ENCODE peak calls at places on chromosomes 13 and 19, in nine cellular contexts. J is breast epithelium; Y is HFFc6; C is neural progenitor cell; O is fibroblast of gingiva; G is hepatic stellate cell; R is stimulated activated CD4-positive, alpha-beta T cell treated with anti-CD3 and anti-CD28 coated beads, Interleukin-2, amount 100 ng/mL, for 24 hours; Z is NCI-H1105; M is HS-27A. V is an unnamed sample.

GRCh38 chr19:16441661-16442071 is 30.1 kb downstream of the EPS15L1 start:
- DNase-seq in O (no peak), Z (no peak), R (peak), C (peak), M (no peak), J (no peak), Y (no peak), G (no peak), V (no peak)

GRCh38 chr13:26128676-26129075 is 76.9 kb upstream of the SHISA2 start:
- DNase-seq in Z (no peak), G (no peak), J (no peak), M (no peak), R (no peak), Y (no peak), O (no peak), C (no peak), V (no peak)

GRCh38 chr19:50772408-50773311 is 2.4 kb downstream of the GPR32 start:
- DNase-seq in R (no peak), M (no peak), Y (no peak), C (no peak), Z (no peak), J (no peak), O (no peak), G (no peak), V (no peak)

GRCh38 chr19:18280247-18281081 is 958 bp downstream of the JUND start:
- DNase-seq in C (peak), G (peak), M (no peak), R (peak), O (peak), Y (peak), J (peak), Z (peak), V (peak)

GRCh38 chr19:1082928-1083816 is 12.0 kb downstream of the POLR2E start:
- DNase-seq in Y (no peak), O (no peak), M (no peak), G (no peak), R (no peak), C (no peak), J (no peak), Z (no peak), V (no peak)

GRCh38 chr13:96822900-96823299 is 171.4 kb downstream of the OXGR1 start:
- DNase-seq in J (no peak), R (no peak), Y (no peak), G (peak), M (no peak), O (peak), C (peak), Z (no peak), V (no peak)

GRCh38 chr13:102347490-102347889 is 54.4 kb downstream of the FGF14 start:
- DNase-seq in O (no peak), C (no peak), Z (no peak), Y (no peak), R (no peak), G (no peak), M (no peak), J (no peak), V (no peak)

GRCh38 chr13:79936368-79937136 is 404.4 kb downstream of the SPRY2 start:
- DNase-seq in Z (no peak), O (peak), R (no peak), J (peak), M (peak), C (no peak), Y (peak), G (peak), V (no peak)

GRCh38 chr19:45469835-45470146 is 2.0 kb downstream of the FOSB start:
- DNase-seq in M (no peak), Y (no peak), J (no peak), R (peak), G (no peak), Z (peak), O (no peak), C (no peak), V (peak)

GRCh38 chr13:26019241-26019640 is 32.6 kb downstream of the SHISA2 start:
- DNase-seq in R (no peak), J (no peak), O (no peak), Z (no peak), Y (no peak), G (no peak), C (no peak), M (no peak), V (no peak)

GRCh38 chr13:25882732-25883357 is 169.0 kb downstream of the SHISA2 start:
- DNase-seq in M (no peak), O (no peak), Z (no peak), G (no peak), R (no peak), Y (no peak), C (peak), J (no peak), V (peak)

GRCh38 chr13:99357149-99357596 is 50.0 kb upstream of the GPR183 start:
- DNase-seq in C (no peak), O (peak), Y (peak), G (peak), R (peak), Z (no peak), J (no peak), M (no peak), V (no peak)

GRCh38 chr19:55253842-55254624 is 4.8 kb downstream of the PPP6R1 start:
- DNase-seq in Z (no peak), C (no peak), Y (no peak), J (no peak), G (no peak), M (no peak), O (no peak), R (peak), V (peak)

GRCh38 chr19:2477141-2477710 is 1.3 kb downstream of the GADD45B start:
- DNase-seq in O (no peak), Z (no peak), R (peak), M (no peak), J (no peak), G (no peak), Y (peak), C (peak), V (no peak)

GRCh38 chr19:8840708-8841107 is 8.5 kb downstream of the MBD3L1 start:
- DNase-seq in Y (no peak), J (no peak), Z (no peak), O (no peak), R (no peak), G (no peak), C (no peak), M (no peak), V (no peak)

GRCh38 chr13:26220575-26220974 is 1.5 kb downstream of the RNF6 start:
- DNase-seq in O (peak), G (no peak), Z (no peak), M (no peak), R (no peak), Y (peak), J (no peak), C (no peak), V (no peak)

GRCh38 chr13:36382030-36382429 is 35.8 kb upstream of the SPART start:
- DNase-seq in R (no peak), M (no peak), Y (no peak), J (no peak), Z (no peak), C (no peak), G (no peak), O (no peak), V (no peak)

GRCh38 chr13:27080018-27080948 is 91.3 kb downstream of the USP12 start:
- DNase-seq in Y (no peak), O (no peak), R (no peak), C (no peak), J (no peak), Z (no peak), M (no peak), G (no peak), V (no peak)

GRCh38 chr13:45364876-45365557 is 24.0 kb upstream of the TPT1 start:
- DNase-seq in C (no peak), O (no peak), Z (no peak), R (no peak), Y (no peak), G (no peak), J (no peak), M (no peak), V (no peak)

GRCh38 chr13:45333251-45333972 is 7.6 kb downstream of the TPT1 start:
- DNase-seq in C (no peak), J (no peak), G (no peak), Z (no peak), Y (no peak), M (no peak), O (no peak), R (no peak), V (no peak)

GRCh38 chr13:98390086-98390697 is 186.7 kb downstream of the STK24 start:
- DNase-seq in J (no peak), O (peak), Y (peak), C (no peak), Z (peak), M (no peak), G (no peak), R (no peak), V (no peak)

GRCh38 chr13:21675095-21676007 is 4.5 kb downstream of the FGF9 start:
- DNase-seq in Y (no peak), J (no peak), Z (peak), G (no peak), O (no peak), C (peak), M (no peak), R (peak), V (no peak)

GRCh38 chr13:100484708-100485107 is 103.9 kb downstream of the GGACT start:
- DNase-seq in Z (no peak), G (no peak), R (no peak), J (no peak), Y (no peak), M (no peak), O (no peak), C (no peak), V (no peak)

GRCh38 chr13:87208636-87209035 is 462.5 kb upstream of the SLITRK5 start:
- DNase-seq in Y (no peak), M (no peak), G (no peak), Z (no peak), R (no peak), C (no peak), J (no peak), O (no peak), V (no peak)

GRCh38 chr13:90238433-90238832 is 1109.1 kb upstream of the MIR17HG start:
- DNase-seq in G (no peak), C (peak), M (no peak), Y (no peak), O (no peak), J (no peak), Z (no peak), R (no peak), V (no peak)

GRCh38 chr13:51865838-51866237 is 4.1 kb downstream of the CCDC70 start:
- DNase-seq in Z (no peak), R (no peak), G (no peak), J (no peak), O (no peak), C (peak), M (no peak), Y (no peak), V (no peak)

V was measured in DND-41.